ENCODE peak calls at places on chromosomes 6 and 20, in seven cellular contexts. H is GM12878, C is H1, G is A549, Z is sigmoid colon, S is transverse colon, Q is stomach. O is an unnamed sample.

GRCh38 chr20:9660236-9660868 is 146.0 kb downstream of the LAMP5 start:
- DNase-seq in H (no peak), C (no peak), G (no peak), Z (no peak), S (no peak), Q (no peak), O (no peak)

GRCh38 chr20:47561175-47561574 is 59.5 kb downstream of the NCOA3 start:
- DNase-seq in H (no peak), C (no peak), G (no peak), Z (no peak), S (no peak), Q (no peak), O (no peak)

GRCh38 chr6:142357879-142358278 is 56.1 kb downstream of the ADGRG6 start:
- DNase-seq in H (no peak), C (no peak), G (no peak), Z (no peak), S (no peak), Q (no peak), O (no peak)

GRCh38 chr6:7502743-7503142 is 38.7 kb upstream of the DSP start:
- DNase-seq in H (no peak), C (no peak), G (no peak), Z (no peak), S (no peak), Q (no peak), O (no peak)

GRCh38 chr6:42505377-42505702 is 53.6 kb upstream of the TRERF1 start:
- DNase-seq in H (no peak), C (no peak), G (peak), Z (no peak), S (no peak), Q (no peak), O (no peak)

GRCh38 chr20:46709459-46710148 is at the start of gene SLC2A10:
- DNase-seq in H (no peak), C (no peak), G (no peak), Z (peak), S (peak), Q (peak), O (peak)

GRCh38 chr6:47473791-47474351 is 3.7 kb upstream of the CD2AP start:
- DNase-seq in H (no peak), C (no peak), G (no peak), Z (no peak), S (no peak), Q (no peak), O (no peak)

GRCh38 chr6:150334790-150335783 is 33.7 kb upstream of the IYD start:
- DNase-seq in H (no peak), C (no peak), G (peak), Z (no peak), S (peak), Q (no peak), O (no peak)

GRCh38 chr6:44642345-44642744 is 254.8 kb downstream of the CDC5L start:
- DNase-seq in H (no peak), C (no peak), G (no peak), Z (no peak), S (no peak), Q (no peak), O (no peak)

GRCh38 chr6:44603044-44603686 is 215.7 kb downstream of the CDC5L start:
- DNase-seq in H (no peak), C (no peak), G (no peak), Z (no peak), S (no peak), Q (no peak), O (no peak)

GRCh38 chr6:40626886-40627285 is 39.7 kb upstream of the LRFN2 start:
- DNase-seq in H (no peak), C (no peak), G (no peak), Z (no peak), S (no peak), Q (no peak), O (no peak)

DNA sequence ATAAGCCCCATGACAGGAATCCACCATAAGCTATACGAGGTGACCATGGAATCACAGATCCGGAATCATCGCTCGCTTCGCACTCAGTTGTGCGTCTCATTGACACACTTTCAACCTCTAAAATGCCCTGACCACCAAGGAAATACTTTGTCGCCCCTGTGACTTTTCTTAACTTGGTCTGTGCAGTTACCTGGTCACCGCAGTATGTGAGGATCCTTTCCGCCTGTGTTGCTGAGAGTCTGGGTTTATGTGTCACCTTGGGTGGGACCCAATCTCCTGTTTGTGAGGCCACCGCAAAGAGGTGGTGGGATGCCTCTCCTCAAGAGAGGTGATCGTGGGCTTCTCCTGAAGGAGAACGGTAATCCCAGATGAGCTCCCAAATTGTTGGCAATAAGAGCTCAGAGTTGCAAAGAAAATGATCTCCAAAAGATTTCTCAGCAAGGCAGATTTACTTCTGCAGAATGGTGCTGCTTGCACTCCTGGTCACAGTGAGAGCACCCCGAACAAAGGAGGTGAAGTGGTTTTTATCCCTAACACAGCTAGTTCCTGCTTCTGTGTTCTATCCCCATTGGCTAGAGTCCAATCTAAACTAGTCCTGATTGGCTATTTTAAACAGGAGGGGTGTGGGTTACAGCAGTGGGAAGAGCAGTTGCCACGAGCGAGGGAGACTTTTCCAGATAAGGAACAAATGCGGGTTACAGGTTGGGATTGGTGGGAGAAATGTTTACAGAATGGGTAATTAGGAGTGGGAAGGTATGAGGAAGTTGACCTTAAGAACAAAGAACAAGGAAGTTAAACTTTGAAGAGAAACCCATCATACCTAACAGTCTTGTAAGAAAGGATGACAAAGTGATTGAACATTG is 9.1 kb upstream of the ZNFX1 start:
- DNase-seq in H (no peak), C (no peak), G (no peak), Z (no peak), S (peak), Q (no peak), O (no peak)
- H3K4me3 ChIP-seq in H (peak), C (no peak), G (peak), Z (no peak), S (no peak), Q (peak), O (no peak)

GRCh38 chr6:79600313-79601019 is 30.7 kb upstream of the SH3BGRL2 start:
- DNase-seq in H (no peak), C (no peak), G (no peak), Z (no peak), S (no peak), Q (no peak), O (no peak)
- TF ChIP-seq EP300 in H (no peak), C (no peak), G (no peak), Z (no peak), S (no peak), Q (no peak), O (no peak)

GRCh38 chr6:151617539-151617938 is 123.7 kb downstream of the CCDC170 start:
- DNase-seq in H (no peak), C (no peak), G (no peak), Z (no peak), S (no peak), Q (no peak), O (no peak)

GRCh38 chr6:151618717-151619116 is 124.9 kb downstream of the CCDC170 start:
- DNase-seq in H (no peak), C (no peak), G (no peak), Z (no peak), S (no peak), Q (no peak), O (no peak)

GRCh38 chr6:151614630-151615029 is 120.8 kb downstream of the CCDC170 start:
- DNase-seq in H (no peak), C (no peak), G (no peak), Z (no peak), S (no peak), Q (no peak), O (no peak)

GRCh38 chr6:151616091-151616513 is 122.3 kb downstream of the CCDC170 start:
- DNase-seq in H (no peak), C (no peak), G (no peak), Z (no peak), S (no peak), Q (no peak), O (no peak)

GRCh38 chr6:151616600-151616999 is 122.8 kb downstream of the CCDC170 start:
- DNase-seq in H (no peak), C (no peak), G (no peak), Z (no peak), S (no peak), Q (no peak), O (no peak)
- H3K4me3 ChIP-seq in H (no peak), C (no peak), G (no peak), Z (no peak), S (no peak), Q (no peak), O (no peak)

GRCh38 chr6:110528051-110528929 is 51.9 kb upstream of the SLC22A16 start:
- DNase-seq in H (peak), C (no peak), G (peak), Z (no peak), S (peak), Q (peak), O (peak)
- TF ChIP-seq EP300 in H (no peak), C (no peak), G (no peak), Z (no peak), S (no peak), Q (no peak), O (no peak)

GRCh38 chr20:37979021-37979985 is 54.0 kb downstream of the TTI1 start:
- DNase-seq in H (no peak), C (no peak), G (no peak), Z (no peak), S (no peak), Q (no peak), O (no peak)
- H3K4me3 ChIP-seq in H (no peak), C (no peak), G (no peak), Z (no peak), S (no peak), Q (no peak), O (no peak)

GRCh38 chr6:125354649-125355048 is 52.9 kb upstream of the HDDC2 start:
- DNase-seq in H (no peak), C (no peak), G (no peak), Z (no peak), S (no peak), Q (no peak), O (no peak)

GRCh38 chr6:125361868-125362267 is 60.1 kb upstream of the HDDC2 start:
- DNase-seq in H (no peak), C (no peak), G (no peak), Z (no peak), S (no peak), Q (no peak), O (no peak)

GRCh38 chr6:125358898-125359297 is 57.1 kb upstream of the HDDC2 start:
- DNase-seq in H (no peak), C (no peak), G (no peak), Z (no peak), S (no peak), Q (no peak), O (no peak)

GRCh38 chr6:125357515-125358256 is 55.9 kb upstream of the HDDC2 start:
- DNase-seq in H (no peak), C (no peak), G (no peak), Z (no peak), S (peak), Q (no peak), O (no peak)

GRCh38 chr6:125356888-125357287 is 55.1 kb upstream of the HDDC2 start:
- DNase-seq in H (no peak), C (no peak), G (no peak), Z (no peak), S (peak), Q (no peak), O (no peak)
- TF ChIP-seq EP300 in H (no peak), C (no peak), G (no peak), Z (no peak), S (no peak), Q (no peak), O (no peak)

GRCh38 chr20:7650081-7650480 is 290.2 kb downstream of the HAO1 start:
- DNase-seq in H (no peak), C (no peak), G (no peak), Z (no peak), S (no peak), Q (no peak), O (no peak)
- H3K4me3 ChIP-seq in H (no peak), C (no peak), G (no peak), Z (no peak), S (no peak), Q (no peak), O (no peak)

GRCh38 chr20:38143238-38143645 is 21.8 kb downstream of the TGM2 start:
- DNase-seq in H (no peak), C (no peak), G (peak), Z (no peak), S (peak), Q (no peak), O (no peak)

GRCh38 chr20:38144608-38145093 is 20.4 kb downstream of the TGM2 start:
- DNase-seq in H (no peak), C (no peak), G (no peak), Z (no peak), S (no peak), Q (no peak), O (no peak)

GRCh38 chr20:38145094-38146075 is 19.7 kb downstream of the TGM2 start:
- DNase-seq in H (no peak), C (no peak), G (no peak), Z (no peak), S (no peak), Q (no peak), O (peak)

GRCh38 chr20:38141889-38142494 is 23.1 kb downstream of the TGM2 start:
- DNase-seq in H (no peak), C (no peak), G (no peak), Z (no peak), S (no peak), Q (no peak), O (no peak)

DNA sequence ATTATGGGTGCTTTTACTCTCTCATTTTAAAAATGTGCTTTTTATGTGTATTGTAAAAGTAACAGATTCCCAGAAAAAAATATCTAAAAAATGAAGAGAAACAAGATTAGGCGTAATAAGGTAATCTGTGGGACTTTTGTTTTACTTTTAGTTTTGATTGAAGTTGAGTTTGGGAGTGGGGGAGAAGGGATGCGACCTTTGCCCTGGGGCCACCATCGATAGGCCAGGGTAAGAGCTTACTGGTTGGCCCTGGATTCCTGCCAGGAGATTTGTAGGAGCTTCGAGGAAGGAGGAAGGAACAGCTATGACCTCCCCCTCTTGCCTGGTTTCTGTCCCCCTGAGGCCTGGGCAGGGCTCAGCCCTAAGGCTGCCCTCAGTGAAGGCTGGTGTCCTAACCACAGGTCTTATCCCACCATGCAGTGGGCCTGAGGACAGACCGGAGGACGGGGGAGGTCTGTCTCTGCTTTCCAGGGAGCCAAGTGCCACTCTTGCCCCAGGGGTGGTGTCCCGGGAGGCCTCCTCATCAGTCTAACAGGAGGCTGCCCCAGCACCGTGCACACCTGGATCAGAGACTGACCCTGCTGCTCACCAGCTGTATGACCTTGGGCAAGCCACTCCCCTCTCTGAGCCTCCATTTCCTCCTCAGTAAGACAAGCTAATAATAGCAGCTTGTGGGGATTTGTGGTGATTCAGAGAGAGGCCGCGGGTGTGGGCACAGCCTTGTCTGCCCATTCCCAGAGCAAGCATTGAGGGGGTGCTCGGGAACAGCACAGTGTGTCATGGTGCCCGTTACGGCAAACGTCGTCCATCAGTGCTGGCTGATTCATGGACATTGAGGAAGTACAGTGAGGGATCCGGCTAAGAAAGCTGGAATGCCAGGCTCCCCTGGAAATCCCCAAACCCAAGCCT is 21.2 kb downstream of the TGM2 start:
- DNase-seq in H (no peak), C (no peak), G (peak), Z (no peak), S (peak), Q (peak), O (peak)
- TF ChIP-seq EP300 in H (no peak), C (no peak), G (no peak), Z (no peak), S (no peak), Q (peak), O (no peak)

GRCh38 chr6:31307669-31308049 is 35.8 kb upstream of the HLA-C start:
- DNase-seq in H (no peak), C (no peak), G (no peak), Z (no peak), S (no peak), Q (no peak), O (no peak)
- H3K4me3 ChIP-seq in H (no peak), C (no peak), G (no peak), Z (no peak), S (no peak), Q (peak), O (no peak)

GRCh38 chr20:38961530-38962043 is 557 bp upstream of the DHX35 start:
- DNase-seq in H (no peak), C (no peak), G (peak), Z (no peak), S (no peak), Q (no peak), O (peak)
- TF ChIP-seq EP300 in H (no peak), C (no peak), G (no peak), Z (no peak), S (no peak), Q (no peak), O (no peak)

O was measured in ovary.